ENCODE peak calls at places on chromosomes 4 and X, in six cellular contexts. Z is GM23338, X is keratinocyte, C is hepatocyte, D is IMR-90, J is OCI-LY7. P is an unnamed sample.

GRCh38 chr4:61921890-61922289 is 721.8 kb downstream of the ADGRL3 start:
- DNase-seq in Z (no peak), X (no peak), C (no peak), D (no peak), J (no peak), P (no peak)

GRCh38 chrX:137166591-137166990 is 132.8 kb upstream of the GPR101 start:
- DNase-seq in Z (peak), X (no peak), C (peak), D (no peak), J (no peak), P (no peak)

GRCh38 chr4:948936-949300 is 16.7 kb downstream of the TMEM175 start:
- DNase-seq in Z (no peak), X (no peak), C (no peak), D (no peak), J (no peak), P (no peak)

GRCh38 chr4:130747842-130748241 is 1651.9 kb downstream of the C4orf33 start:
- DNase-seq in Z (peak), X (no peak), C (no peak), D (no peak), J (peak), P (no peak)

GRCh38 chrX:119763175-119763574 is 4.8 kb downstream of the SOWAHD start:
- DNase-seq in Z (peak), X (no peak), C (no peak), D (peak), J (no peak), P (peak)

GRCh38 chrX:112714357-112714918 is 34.7 kb upstream of the LHFPL1 start:
- DNase-seq in Z (no peak), X (no peak), C (no peak), D (peak), J (no peak), P (no peak)

GRCh38 chr4:174137698-174138097 is 145.8 kb downstream of the FBXO8 start:
- DNase-seq in Z (no peak), X (no peak), C (no peak), D (no peak), J (no peak), P (no peak)

GRCh38 chr4:76930721-76931481 is 18.7 kb upstream of the SEPTIN11 start:
- DNase-seq in Z (no peak), X (peak), C (no peak), D (no peak), J (no peak), P (no peak)

GRCh38 chr4:183444953-183445543 is 612 bp downstream of the CDKN2AIP start:
- DNase-seq in Z (peak), X (no peak), C (no peak), D (no peak), J (peak), P (peak)

GRCh38 chr4:3836802-3837601 is 70.8 kb downstream of the ADRA2C start:
- DNase-seq in Z (peak), X (no peak), C (no peak), D (no peak), J (peak), P (no peak)

GRCh38 chrX:72685810-72686465 is 28.2 kb downstream of the PHKA1 start:
- DNase-seq in Z (no peak), X (peak), C (no peak), D (peak), J (no peak), P (peak)

GRCh38 chrX:13495232-13495631 is 74.2 kb upstream of the EGFL6 start:
- DNase-seq in Z (no peak), X (no peak), C (no peak), D (no peak), J (no peak), P (no peak)

GRCh38 chr4:14871676-14872430 is 130.4 kb upstream of the CPEB2 start:
- DNase-seq in Z (peak), X (peak), C (no peak), D (no peak), J (peak), P (peak)

GRCh38 chr4:38131371-38132139 is 171.4 kb downstream of the PTTG2 start:
- DNase-seq in Z (peak), X (no peak), C (peak), D (no peak), J (no peak), P (no peak)

GRCh38 chr4:48388504-48389154 is 47.3 kb downstream of the SLAIN2 start:
- DNase-seq in Z (no peak), X (no peak), C (no peak), D (peak), J (no peak), P (no peak)

DNA sequence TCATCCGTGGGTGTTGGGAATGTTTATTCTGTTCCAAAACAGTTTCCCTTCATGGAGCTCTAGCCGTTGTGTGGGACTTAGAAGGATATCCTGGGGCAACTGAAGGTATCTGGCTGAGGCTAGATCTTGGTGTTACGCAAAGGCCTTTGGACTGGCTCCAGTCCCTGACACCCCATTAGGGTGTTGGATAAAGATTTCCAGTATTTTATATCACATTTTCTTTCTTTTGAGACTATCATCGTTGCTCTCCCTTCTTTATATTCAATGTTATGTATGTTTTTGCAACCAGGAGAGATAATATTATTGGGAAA is 103.0 kb downstream of the TECRL start:
- DNase-seq in Z (no peak), X (no peak), C (no peak), D (no peak), J (no peak), P (no peak)
- H3K27ac ChIP-seq in Z (no peak), X (no peak), C (no peak), D (no peak), J (no peak), P (no peak)

GRCh38 chr4:154741877-154742851 is 1.6 kb upstream of the LRAT start:
- DNase-seq in Z (peak), X (no peak), C (peak), D (no peak), J (no peak), P (no peak)

GRCh38 chr4:154739111-154739510 is 4.7 kb upstream of the LRAT start:
- DNase-seq in Z (peak), X (no peak), C (no peak), D (no peak), J (no peak), P (no peak)

GRCh38 chr4:154743683-154744340 is at the start of gene LRAT:
- DNase-seq in Z (peak), X (no peak), C (peak), D (no peak), J (no peak), P (peak)

GRCh38 chr4:154740462-154740861 is 3.3 kb upstream of the LRAT start:
- DNase-seq in Z (peak), X (no peak), C (peak), D (no peak), J (no peak), P (no peak)

GRCh38 chr4:154741131-154741530 is 2.7 kb upstream of the LRAT start:
- DNase-seq in Z (peak), X (no peak), C (no peak), D (no peak), J (no peak), P (no peak)
- H3K4me2 ChIP-seq in Z (peak), X (no peak), C (peak), D (no peak), J (no peak), P (no peak)

GRCh38 chr4:124104101-124104500 is 608.4 kb downstream of the ANKRD50 start:
- DNase-seq in Z (no peak), X (peak), C (no peak), D (no peak), J (no peak), P (no peak)
- H3K27ac ChIP-seq in Z (no peak), X (peak), C (no peak), D (no peak), J (no peak), P (no peak)

GRCh38 chrX:65690057-65690855 is 22.8 kb downstream of the MSN start:
- DNase-seq in Z (no peak), X (peak), C (no peak), D (peak), J (no peak), P (no peak)
- H3K4me2 ChIP-seq in Z (no peak), X (no peak), C (no peak), D (no peak), J (peak), P (no peak)

GRCh38 chr4:26133840-26134239 is 187.0 kb upstream of the RBPJ start:
- DNase-seq in Z (no peak), X (no peak), C (no peak), D (no peak), J (no peak), P (no peak)

GRCh38 chr4:26140150-26140898 is 180.5 kb upstream of the RBPJ start:
- DNase-seq in Z (no peak), X (no peak), C (no peak), D (peak), J (no peak), P (no peak)

GRCh38 chr4:26139310-26139924 is 181.4 kb upstream of the RBPJ start:
- DNase-seq in Z (no peak), X (no peak), C (no peak), D (no peak), J (no peak), P (no peak)

GRCh38 chr4:26135331-26135730 is 185.5 kb upstream of the RBPJ start:
- DNase-seq in Z (no peak), X (no peak), C (no peak), D (no peak), J (no peak), P (no peak)

DNA sequence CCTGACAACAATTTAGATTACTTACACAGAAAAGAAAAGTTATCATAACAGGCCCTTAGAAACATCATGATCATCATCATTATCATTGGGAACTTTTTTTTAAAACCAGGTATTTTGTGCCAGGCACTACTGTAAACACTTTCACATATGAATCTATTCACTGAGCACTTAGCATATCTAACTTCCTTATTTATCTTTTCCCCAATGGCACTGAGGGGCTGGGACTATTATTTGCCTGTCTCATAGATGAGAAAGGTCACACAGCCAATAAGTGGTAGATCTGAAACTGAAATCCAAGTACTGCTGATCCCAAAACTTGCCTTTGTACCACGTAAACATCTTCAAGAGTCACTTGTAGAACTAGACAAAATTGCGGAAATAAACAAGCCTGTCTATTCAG is 184.2 kb upstream of the RBPJ start:
- DNase-seq in Z (no peak), X (no peak), C (no peak), D (no peak), J (no peak), P (no peak)
- H3K27ac ChIP-seq in Z (no peak), X (no peak), C (no peak), D (no peak), J (no peak), P (no peak)

DNA sequence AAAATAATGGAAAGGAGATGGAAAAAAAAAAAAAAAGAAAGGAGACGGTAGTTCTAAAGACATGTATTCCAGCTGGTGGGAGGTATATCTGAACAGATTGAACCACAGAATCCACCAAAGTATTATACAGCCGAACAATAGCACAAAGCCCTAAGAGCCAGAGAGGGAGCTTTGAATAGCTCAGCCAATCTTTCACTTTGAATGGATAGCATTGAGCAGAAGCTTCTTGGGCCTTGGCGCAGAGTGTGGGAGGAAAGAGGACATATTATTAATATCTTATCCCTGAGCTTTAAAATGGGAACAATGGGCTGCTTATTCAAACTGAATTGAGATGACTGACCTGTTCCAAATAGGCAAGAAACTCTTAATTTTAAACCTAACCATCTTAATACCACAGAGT is 147.9 kb upstream of the PAQR3 start:
- DNase-seq in Z (no peak), X (no peak), C (no peak), D (no peak), J (no peak), P (no peak)
- H3K4me2 ChIP-seq in Z (no peak), X (no peak), C (no peak), D (no peak), J (no peak), P (no peak)

DNA sequence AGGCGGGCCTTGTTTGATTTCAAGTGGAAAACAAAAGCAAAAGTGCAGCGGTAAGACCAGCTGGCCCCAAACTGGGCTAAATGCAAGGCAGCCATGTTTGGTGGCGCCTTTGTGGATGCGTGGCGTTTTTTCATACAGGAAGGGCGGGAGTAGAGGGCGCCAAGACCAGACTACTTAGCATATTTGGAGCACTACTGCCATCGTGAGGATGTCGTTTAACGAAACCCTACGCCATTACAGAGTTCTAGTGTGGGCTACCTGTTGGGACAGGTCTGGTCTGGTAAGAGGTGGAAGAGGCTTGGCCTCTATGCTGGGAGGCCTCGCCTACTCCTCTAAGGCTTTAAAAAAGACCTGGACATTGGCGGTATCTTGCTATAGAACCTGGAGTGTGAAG is 230.7 kb upstream of the STK26 start:
- DNase-seq in Z (no peak), X (peak), C (no peak), D (peak), J (no peak), P (no peak)
- H3K27ac ChIP-seq in Z (no peak), X (peak), C (no peak), D (no peak), J (no peak), P (no peak)

GRCh38 chrX:15574017-15574416 is 26.7 kb downstream of the ACE2 start:
- DNase-seq in Z (no peak), X (no peak), C (no peak), D (no peak), J (no peak), P (no peak)
- H3K4me2 ChIP-seq in Z (no peak), X (no peak), C (no peak), D (no peak), J (no peak), P (no peak)

GRCh38 chrX:39897741-39898097 is 200.0 kb downstream of the BCOR start:
- DNase-seq in Z (no peak), X (no peak), C (no peak), D (no peak), J (no peak), P (no peak)

GRCh38 chrX:39896951-39897740 is 200.6 kb downstream of the BCOR start:
- DNase-seq in Z (peak), X (peak), C (peak), D (peak), J (no peak), P (no peak)

GRCh38 chrX:39899876-39900787 is 197.6 kb downstream of the BCOR start:
- DNase-seq in Z (no peak), X (no peak), C (no peak), D (no peak), J (no peak), P (no peak)

GRCh38 chrX:39899059-39899458 is 198.7 kb downstream of the BCOR start:
- DNase-seq in Z (no peak), X (no peak), C (no peak), D (no peak), J (no peak), P (no peak)

DNA sequence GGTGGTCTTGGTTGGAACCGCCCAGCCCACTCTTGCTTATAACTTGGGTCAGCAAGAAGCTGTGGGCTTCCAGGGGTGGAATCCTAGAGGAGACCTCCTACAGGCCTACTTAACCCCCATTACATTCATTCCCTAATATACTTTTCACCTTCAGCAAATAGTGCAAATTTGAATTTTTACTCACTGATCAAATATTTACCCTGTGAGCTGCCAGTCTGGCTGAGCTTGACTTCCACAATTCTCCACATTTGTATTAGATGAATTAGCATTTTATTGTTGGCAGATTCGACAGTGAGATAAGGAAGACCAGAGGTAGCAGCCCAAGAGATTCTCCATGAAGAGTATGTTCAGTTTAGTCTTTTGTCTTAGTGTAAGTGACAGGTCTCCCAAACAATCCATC is 199.6 kb downstream of the BCOR start:
- DNase-seq in Z (no peak), X (no peak), C (no peak), D (no peak), J (no peak), P (no peak)
- H3K27ac ChIP-seq in Z (no peak), X (peak), C (no peak), D (peak), J (no peak), P (no peak)

P was measured in PC-9.